ENCODE peak calls at places on chromosomes 5 and 9, in four cellular contexts. I is GM12878, Y is HepG2, S is K562. O is an unnamed sample.

GRCh38 chr9:17171309-17172094 is 36.7 kb downstream of the CNTLN start:
- DNase-seq in I (no peak), S (no peak), Y (peak), O (no peak)

GRCh38 chr9:127537014-127537413 is 75.1 kb upstream of the STXBP1 start:
- DNase-seq in S (no peak), I (no peak), Y (no peak), O (no peak)

GRCh38 chr5:95130951-95131350 is 153.9 kb downstream of the MCTP1 start:
- DNase-seq in I (no peak), S (no peak), Y (no peak), O (no peak)

GRCh38 chr5:7926296-7926695 is 57.3 kb downstream of the MTRR start:
- DNase-seq in S (no peak), Y (no peak), I (no peak), O (no peak)

GRCh38 chr5:44183753-44184152 is 205.5 kb downstream of the FGF10 start:
- DNase-seq in Y (no peak), I (no peak), S (no peak), O (no peak)

GRCh38 chr5:124161286-124161685 is 585.2 kb downstream of the ZNF608 start:
- DNase-seq in S (no peak), I (no peak), Y (no peak), O (no peak)

GRCh38 chr5:115962565-115963402 is 509 bp downstream of the LVRN start:
- DNase-seq in Y (no peak), I (no peak), S (no peak), O (no peak)

GRCh38 chr9:98797491-98797890 is 1.1 kb upstream of the ANKS6 start:
- DNase-seq in S (no peak), Y (no peak), I (no peak), O (no peak)

GRCh38 chr9:131738838-131739191 is 1.1 kb downstream of the RAPGEF1 start:
- DNase-seq in Y (no peak), I (no peak), S (no peak), O (no peak)

GRCh38 chr9:114303571-114303970 is 19.3 kb upstream of the ORM1 start:
- DNase-seq in I (no peak), S (no peak), Y (no peak), O (no peak)

GRCh38 chr5:175718401-175719108 is 60.7 kb downstream of the HRH2 start:
- DNase-seq in I (no peak), S (peak), Y (no peak), O (peak)

GRCh38 chr5:113218200-113218599 is 216.6 kb downstream of the TSSK1B start:
- DNase-seq in I (no peak), Y (no peak), S (no peak), O (no peak)

GRCh38 chr9:18393340-18394130 is 80.4 kb upstream of the ADAMTSL1 start:
- DNase-seq in I (no peak), S (no peak), Y (peak), O (peak)

GRCh38 chr9:129888809-129889460 is 53.7 kb downstream of the USP20 start:
- DNase-seq in I (no peak), Y (no peak), S (no peak), O (no peak)

GRCh38 chr5:82975396-82975795 is 101.8 kb downstream of the TMEM167A start:
- DNase-seq in Y (no peak), S (no peak), I (no peak), O (no peak)

GRCh38 chr9:123284658-123285057 is 16.3 kb upstream of the STRBP start:
- DNase-seq in I (no peak), S (no peak), Y (no peak), O (no peak)

GRCh38 chr5:78765756-78766411 is 117.3 kb upstream of the LHFPL2 start:
- DNase-seq in S (no peak), I (no peak), Y (no peak), O (no peak)

GRCh38 chr5:147093138-147093537 is 141.7 kb upstream of the STK32A start:
- DNase-seq in Y (no peak), I (no peak), S (no peak), O (no peak)

GRCh38 chr5:124596595-124597388 is 149.6 kb downstream of the ZNF608 start:
- DNase-seq in I (no peak), Y (peak), S (peak), O (no peak)

GRCh38 chr5:138490648-138491283 is 25.5 kb downstream of the EGR1 start:
- DNase-seq in Y (no peak), I (no peak), S (peak), O (no peak)

GRCh38 chr5:61731267-61731945 is 399.3 kb downstream of the ZSWIM6 start:
- DNase-seq in S (no peak), Y (no peak), I (no peak), O (no peak)

GRCh38 chr5:61734001-61734400 is 401.9 kb downstream of the ZSWIM6 start:
- DNase-seq in I (no peak), S (no peak), Y (no peak), O (no peak)

GRCh38 chr5:61731946-61732314 is 399.9 kb downstream of the ZSWIM6 start:
- DNase-seq in I (no peak), S (no peak), Y (no peak), O (no peak)

GRCh38 chr5:61732376-61732775 is 400.3 kb downstream of the ZSWIM6 start:
- DNase-seq in S (no peak), I (no peak), Y (no peak), O (no peak)

GRCh38 chr5:61732796-61733195 is 400.7 kb downstream of the ZSWIM6 start:
- DNase-seq in Y (no peak), S (no peak), I (no peak), O (no peak)
- TF ChIP-seq SP1 in Y (no peak), S (no peak), I (no peak), O (no peak)

GRCh38 chr5:103428411-103428871 is 134.1 kb downstream of the NUDT12 start:
- DNase-seq in Y (peak), S (no peak), I (no peak), O (no peak)
- TF ChIP-seq FOXM1 in Y (no peak), S (no peak), I (no peak), O (no peak)

DNA sequence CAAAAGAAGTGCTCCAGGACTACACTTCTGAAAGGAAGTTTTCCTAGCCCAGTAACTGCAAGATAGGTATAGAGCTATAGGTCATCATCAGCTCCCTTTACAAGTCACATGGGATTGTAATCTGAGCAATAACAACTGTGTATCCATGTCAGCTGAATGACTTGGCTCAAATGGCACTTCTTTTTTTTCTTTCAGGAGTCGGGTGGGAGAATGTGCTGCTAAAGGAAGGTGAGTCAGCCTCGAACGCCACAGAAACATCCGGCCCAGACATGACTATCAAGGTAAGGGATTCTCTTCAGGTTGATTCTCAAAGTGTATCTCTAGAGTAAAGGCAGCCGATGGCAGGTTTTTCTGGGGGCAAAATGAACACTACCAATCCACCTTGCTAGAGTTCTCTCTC is 192.2 kb downstream of the C9orf152 start:
- DNase-seq in I (no peak), S (no peak), Y (no peak), O (no peak)
- TF ChIP-seq SP1 in I (no peak), S (no peak), Y (no peak), O (no peak)

GRCh38 chr9:95206143-95206542 is 111.4 kb downstream of the FANCC start:
- DNase-seq in I (no peak), Y (no peak), S (no peak), O (no peak)
- TF ChIP-seq FOXM1 in I (no peak), Y (no peak), S (no peak), O (no peak)

GRCh38 chr9:133112361-133113026 is 8.5 kb downstream of the RALGDS start:
- DNase-seq in I (peak), Y (no peak), S (no peak), O (no peak)
- TF ChIP-seq SP1 in I (no peak), Y (no peak), S (no peak), O (no peak)

GRCh38 chr9:135091545-135091944 is 4.1 kb downstream of the OLFM1 start:
- DNase-seq in Y (no peak), S (no peak), I (no peak), O (no peak)

GRCh38 chr9:135093111-135093510 is 5.6 kb downstream of the OLFM1 start:
- DNase-seq in Y (no peak), I (no peak), S (no peak), O (no peak)

GRCh38 chr9:135095470-135096407 is 8.3 kb downstream of the OLFM1 start:
- DNase-seq in S (no peak), I (no peak), Y (no peak), O (no peak)

GRCh38 chr9:135096408-135096885 is 9.0 kb downstream of the OLFM1 start:
- DNase-seq in S (no peak), I (no peak), Y (no peak), O (no peak)

GRCh38 chr9:135093911-135094584 is 6.6 kb downstream of the OLFM1 start:
- DNase-seq in S (no peak), I (no peak), Y (no peak), O (no peak)
- TF ChIP-seq FOXM1 in S (no peak), I (no peak), Y (no peak), O (no peak)

DNA sequence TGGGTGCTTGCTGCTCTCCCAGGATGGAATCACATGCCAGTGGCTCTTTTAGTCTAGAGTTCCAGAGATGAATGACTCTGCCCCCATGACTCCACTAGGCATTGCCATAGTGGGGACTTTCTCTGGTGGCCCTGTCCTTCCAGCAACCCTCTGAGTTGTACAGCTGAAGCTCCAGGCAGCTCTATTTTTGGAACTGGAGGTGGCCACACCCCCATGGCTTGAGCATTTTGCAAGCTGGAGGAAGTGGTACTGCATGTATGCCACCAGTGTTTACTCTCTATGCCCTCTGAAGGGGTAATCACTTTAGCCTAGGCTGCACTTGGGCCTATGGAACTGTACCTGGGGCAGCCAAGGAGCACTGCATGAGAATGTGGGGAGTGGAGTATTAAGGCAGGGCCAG is 112.7 kb downstream of the RANBP17 start:
- DNase-seq in S (no peak), Y (no peak), I (no peak), O (no peak)
- TF ChIP-seq SP1 in S (no peak), Y (no peak), I (no peak), O (no peak)